ENCODE peak calls at places on chromosome 6, in eight cellular contexts. One of them, this sample, is unnamed.

GRCh38 chr6:138088307-138088744 is 18.9 kb downstream of the PERP start:
- DNase-seq in cardiac fibroblast: peak
- DNase-seq in fibroblast of villous mesenchyme: peak
- DNase-seq in GM20000: no peak
- DNase-seq in endothelial cell: no peak
- DNase-seq in AG09309: peak
- DNase-seq in left ventricle myocardium inferior: no peak
- DNase-seq in GM12878: no peak
- DNase-seq in this sample: peak

GRCh38 chr6:44431118-44431725 is 43.7 kb downstream of the CDC5L start:
- DNase-seq in cardiac fibroblast: peak
- DNase-seq in AG09309: peak
- DNase-seq in endothelial cell: peak
- DNase-seq in GM12878: peak
- DNase-seq in GM20000: peak
- DNase-seq in fibroblast of villous mesenchyme: peak
- DNase-seq in left ventricle myocardium inferior: no peak
- DNase-seq in this sample: peak

GRCh38 chr6:169274761-169275160 is 21.1 kb upstream of the THBS2 start:
- DNase-seq in GM20000: no peak
- DNase-seq in left ventricle myocardium inferior: no peak
- DNase-seq in cardiac fibroblast: peak
- DNase-seq in GM12878: no peak
- DNase-seq in endothelial cell: no peak
- DNase-seq in AG09309: no peak
- DNase-seq in fibroblast of villous mesenchyme: no peak
- DNase-seq in this sample: no peak

GRCh38 chr6:5446362-5447075 is 185.2 kb downstream of the FARS2 start:
- DNase-seq in GM12878: no peak
- DNase-seq in AG09309: no peak
- DNase-seq in endothelial cell: no peak
- DNase-seq in left ventricle myocardium inferior: no peak
- DNase-seq in cardiac fibroblast: no peak
- DNase-seq in GM20000: peak
- DNase-seq in fibroblast of villous mesenchyme: no peak
- DNase-seq in this sample: no peak

GRCh38 chr6:4224082-4224978 is 89.0 kb upstream of the ECI2 start:
- DNase-seq in GM12878: no peak
- DNase-seq in AG09309: peak
- DNase-seq in fibroblast of villous mesenchyme: peak
- DNase-seq in left ventricle myocardium inferior: no peak
- DNase-seq in endothelial cell: no peak
- DNase-seq in GM20000: no peak
- DNase-seq in cardiac fibroblast: peak
- DNase-seq in this sample: peak

GRCh38 chr6:105871542-105871941 is 214.6 kb upstream of the PRDM1 start:
- DNase-seq in endothelial cell: no peak
- DNase-seq in fibroblast of villous mesenchyme: no peak
- DNase-seq in GM12878: no peak
- DNase-seq in left ventricle myocardium inferior: no peak
- DNase-seq in cardiac fibroblast: no peak
- DNase-seq in AG09309: no peak
- DNase-seq in GM20000: no peak
- DNase-seq in this sample: no peak

GRCh38 chr6:100538086-100538485 is 73.4 kb upstream of the SIM1 start:
- DNase-seq in cardiac fibroblast: peak
- DNase-seq in GM12878: no peak
- DNase-seq in GM20000: no peak
- DNase-seq in endothelial cell: no peak
- DNase-seq in fibroblast of villous mesenchyme: peak
- DNase-seq in left ventricle myocardium inferior: no peak
- DNase-seq in AG09309: no peak
- DNase-seq in this sample: no peak

GRCh38 chr6:32529697-32530429 is at the start of gene HLA-DRB5:
- DNase-seq in left ventricle myocardium inferior: peak
- DNase-seq in GM20000: peak
- DNase-seq in GM12878: peak
- DNase-seq in AG09309: no peak
- DNase-seq in fibroblast of villous mesenchyme: no peak
- DNase-seq in cardiac fibroblast: no peak
- DNase-seq in endothelial cell: no peak
- DNase-seq in this sample: no peak

GRCh38 chr6:2948228-2949025 is 22.9 kb downstream of the SERPINB6 start:
- DNase-seq in left ventricle myocardium inferior: no peak
- DNase-seq in cardiac fibroblast: no peak
- DNase-seq in GM12878: no peak
- DNase-seq in GM20000: no peak
- DNase-seq in fibroblast of villous mesenchyme: no peak
- DNase-seq in AG09309: no peak
- DNase-seq in endothelial cell: no peak
- DNase-seq in this sample: no peak

GRCh38 chr6:78132681-78133410 is 480.0 kb downstream of the MEI4 start:
- DNase-seq in AG09309: no peak
- DNase-seq in fibroblast of villous mesenchyme: no peak
- DNase-seq in GM20000: no peak
- DNase-seq in GM12878: no peak
- DNase-seq in cardiac fibroblast: no peak
- DNase-seq in left ventricle myocardium inferior: no peak
- DNase-seq in endothelial cell: no peak
- DNase-seq in this sample: no peak

GRCh38 chr6:1946583-1946982 is 298.8 kb downstream of the GMDS start:
- DNase-seq in left ventricle myocardium inferior: no peak
- DNase-seq in cardiac fibroblast: no peak
- DNase-seq in GM12878: no peak
- DNase-seq in endothelial cell: no peak
- DNase-seq in AG09309: no peak
- DNase-seq in GM20000: no peak
- DNase-seq in fibroblast of villous mesenchyme: no peak
- DNase-seq in this sample: no peak

GRCh38 chr6:170459451-170459850 is 93.7 kb downstream of the PSMB1 start:
- DNase-seq in left ventricle myocardium inferior: no peak
- DNase-seq in fibroblast of villous mesenchyme: peak
- DNase-seq in AG09309: no peak
- DNase-seq in GM12878: peak
- DNase-seq in GM20000: peak
- DNase-seq in endothelial cell: no peak
- DNase-seq in cardiac fibroblast: peak
- DNase-seq in this sample: peak

GRCh38 chr6:8113260-8113659 is 10.9 kb upstream of the EEF1E1 start:
- DNase-seq in fibroblast of villous mesenchyme: no peak
- DNase-seq in AG09309: no peak
- DNase-seq in GM20000: no peak
- DNase-seq in endothelial cell: no peak
- DNase-seq in left ventricle myocardium inferior: no peak
- DNase-seq in GM12878: no peak
- DNase-seq in cardiac fibroblast: peak
- DNase-seq in this sample: peak

GRCh38 chr6:46926481-46926880 is 4.7 kb upstream of the ADGRF5 start:
- DNase-seq in left ventricle myocardium inferior: no peak
- DNase-seq in fibroblast of villous mesenchyme: no peak
- DNase-seq in endothelial cell: no peak
- DNase-seq in AG09309: no peak
- DNase-seq in cardiac fibroblast: peak
- DNase-seq in GM12878: no peak
- DNase-seq in GM20000: no peak
- DNase-seq in this sample: peak

GRCh38 chr6:56637640-56638039 is 5.0 kb downstream of the DST start:
- DNase-seq in AG09309: peak
- DNase-seq in left ventricle myocardium inferior: no peak
- DNase-seq in cardiac fibroblast: peak
- DNase-seq in GM20000: peak
- DNase-seq in endothelial cell: no peak
- DNase-seq in fibroblast of villous mesenchyme: peak
- DNase-seq in GM12878: peak
- DNase-seq in this sample: peak

GRCh38 chr6:155495011-155495768 is 39.6 kb upstream of the NOX3 start:
- DNase-seq in AG09309: peak
- DNase-seq in left ventricle myocardium inferior: peak
- DNase-seq in GM20000: no peak
- DNase-seq in endothelial cell: peak
- DNase-seq in fibroblast of villous mesenchyme: peak
- DNase-seq in cardiac fibroblast: peak
- DNase-seq in GM12878: no peak
- DNase-seq in this sample: peak
- TF ChIP-seq CTCF in AG09309: peak
- TF ChIP-seq CTCF in left ventricle myocardium inferior: peak
- TF ChIP-seq CTCF in GM20000: no peak
- TF ChIP-seq CTCF in endothelial cell: no peak
- TF ChIP-seq CTCF in fibroblast of villous mesenchyme: peak
- TF ChIP-seq CTCF in cardiac fibroblast: peak
- TF ChIP-seq CTCF in GM12878: peak
- TF ChIP-seq CTCF in this sample: peak

GRCh38 chr6:161748535-161749386 is 474.9 kb upstream of the AGPAT4 start:
- DNase-seq in fibroblast of villous mesenchyme: no peak
- DNase-seq in endothelial cell: peak
- DNase-seq in left ventricle myocardium inferior: peak
- DNase-seq in AG09309: no peak
- DNase-seq in GM12878: no peak
- DNase-seq in GM20000: peak
- DNase-seq in cardiac fibroblast: peak
- DNase-seq in this sample: no peak
- TF ChIP-seq CTCF in fibroblast of villous mesenchyme: peak
- TF ChIP-seq CTCF in endothelial cell: peak
- TF ChIP-seq CTCF in left ventricle myocardium inferior: peak
- TF ChIP-seq CTCF in AG09309: peak
- TF ChIP-seq CTCF in GM12878: peak
- TF ChIP-seq CTCF in GM20000: no peak
- TF ChIP-seq CTCF in cardiac fibroblast: peak
- TF ChIP-seq CTCF in this sample: peak

GRCh38 chr6:125985522-125985921 is 818 bp upstream of the TRMT11 start:
- DNase-seq in left ventricle myocardium inferior: no peak
- DNase-seq in AG09309: no peak
- DNase-seq in GM20000: no peak
- DNase-seq in cardiac fibroblast: no peak
- DNase-seq in endothelial cell: no peak
- DNase-seq in GM12878: no peak
- DNase-seq in fibroblast of villous mesenchyme: no peak
- DNase-seq in this sample: no peak
- TF ChIP-seq CTCF in left ventricle myocardium inferior: no peak
- TF ChIP-seq CTCF in AG09309: no peak
- TF ChIP-seq CTCF in GM20000: no peak
- TF ChIP-seq CTCF in cardiac fibroblast: no peak
- TF ChIP-seq CTCF in endothelial cell: no peak
- TF ChIP-seq CTCF in GM12878: no peak
- TF ChIP-seq CTCF in fibroblast of villous mesenchyme: no peak
- TF ChIP-seq CTCF in this sample: no peak

GRCh38 chr6:43355862-43356590 is 13.4 kb downstream of the ZNF318 start:
- DNase-seq in fibroblast of villous mesenchyme: no peak
- DNase-seq in cardiac fibroblast: peak
- DNase-seq in GM12878: no peak
- DNase-seq in GM20000: peak
- DNase-seq in left ventricle myocardium inferior: no peak
- DNase-seq in endothelial cell: no peak
- DNase-seq in AG09309: no peak
- DNase-seq in this sample: peak
- TF ChIP-seq CTCF in fibroblast of villous mesenchyme: peak
- TF ChIP-seq CTCF in cardiac fibroblast: peak
- TF ChIP-seq CTCF in GM12878: peak
- TF ChIP-seq CTCF in GM20000: peak
- TF ChIP-seq CTCF in left ventricle myocardium inferior: peak
- TF ChIP-seq CTCF in endothelial cell: no peak
- TF ChIP-seq CTCF in AG09309: peak
- TF ChIP-seq CTCF in this sample: peak

GRCh38 chr6:157763129-157763893 is 59.7 kb upstream of the SNX9 start:
- DNase-seq in endothelial cell: no peak
- DNase-seq in AG09309: no peak
- DNase-seq in left ventricle myocardium inferior: no peak
- DNase-seq in cardiac fibroblast: peak
- DNase-seq in GM20000: no peak
- DNase-seq in fibroblast of villous mesenchyme: peak
- DNase-seq in GM12878: no peak
- DNase-seq in this sample: peak

GRCh38 chr6:157761926-157762325 is 61.1 kb upstream of the SNX9 start:
- DNase-seq in left ventricle myocardium inferior: no peak
- DNase-seq in fibroblast of villous mesenchyme: no peak
- DNase-seq in GM20000: no peak
- DNase-seq in cardiac fibroblast: no peak
- DNase-seq in AG09309: no peak
- DNase-seq in endothelial cell: no peak
- DNase-seq in GM12878: no peak
- DNase-seq in this sample: no peak

GRCh38 chr6:157761331-157761921 is 61.6 kb upstream of the SNX9 start:
- DNase-seq in AG09309: no peak
- DNase-seq in endothelial cell: no peak
- DNase-seq in fibroblast of villous mesenchyme: peak
- DNase-seq in GM20000: peak
- DNase-seq in cardiac fibroblast: peak
- DNase-seq in left ventricle myocardium inferior: no peak
- DNase-seq in GM12878: peak
- DNase-seq in this sample: peak

GRCh38 chr6:157763894-157764345 is 59.1 kb upstream of the SNX9 start:
- DNase-seq in cardiac fibroblast: no peak
- DNase-seq in left ventricle myocardium inferior: no peak
- DNase-seq in GM20000: no peak
- DNase-seq in AG09309: no peak
- DNase-seq in fibroblast of villous mesenchyme: no peak
- DNase-seq in GM12878: peak
- DNase-seq in endothelial cell: no peak
- DNase-seq in this sample: no peak

GRCh38 chr6:157762636-157763035 is 60.4 kb upstream of the SNX9 start:
- DNase-seq in fibroblast of villous mesenchyme: peak
- DNase-seq in left ventricle myocardium inferior: no peak
- DNase-seq in AG09309: no peak
- DNase-seq in GM20000: no peak
- DNase-seq in cardiac fibroblast: no peak
- DNase-seq in endothelial cell: no peak
- DNase-seq in GM12878: no peak
- DNase-seq in this sample: no peak
- TF ChIP-seq CTCF in fibroblast of villous mesenchyme: peak
- TF ChIP-seq CTCF in left ventricle myocardium inferior: no peak
- TF ChIP-seq CTCF in AG09309: peak
- TF ChIP-seq CTCF in GM20000: no peak
- TF ChIP-seq CTCF in cardiac fibroblast: peak
- TF ChIP-seq CTCF in endothelial cell: no peak
- TF ChIP-seq CTCF in GM12878: no peak
- TF ChIP-seq CTCF in this sample: peak

GRCh38 chr6:10756085-10756484 is 8.5 kb downstream of the TMEM14B start:
- DNase-seq in GM20000: no peak
- DNase-seq in AG09309: no peak
- DNase-seq in fibroblast of villous mesenchyme: no peak
- DNase-seq in left ventricle myocardium inferior: no peak
- DNase-seq in cardiac fibroblast: no peak
- DNase-seq in endothelial cell: no peak
- DNase-seq in GM12878: no peak
- DNase-seq in this sample: no peak

GRCh38 chr6:10759884-10760329 is 12.3 kb downstream of the TMEM14B start:
- DNase-seq in left ventricle myocardium inferior: no peak
- DNase-seq in fibroblast of villous mesenchyme: peak
- DNase-seq in endothelial cell: no peak
- DNase-seq in cardiac fibroblast: peak
- DNase-seq in GM20000: no peak
- DNase-seq in GM12878: no peak
- DNase-seq in AG09309: no peak
- DNase-seq in this sample: peak

GRCh38 chr6:10763006-10763405 is 15.4 kb downstream of the TMEM14B start:
- DNase-seq in endothelial cell: no peak
- DNase-seq in GM20000: no peak
- DNase-seq in GM12878: no peak
- DNase-seq in left ventricle myocardium inferior: no peak
- DNase-seq in cardiac fibroblast: peak
- DNase-seq in AG09309: no peak
- DNase-seq in fibroblast of villous mesenchyme: peak
- DNase-seq in this sample: no peak

GRCh38 chr6:10759312-10759839 is 11.8 kb downstream of the TMEM14B start:
- DNase-seq in cardiac fibroblast: peak
- DNase-seq in GM20000: peak
- DNase-seq in GM12878: no peak
- DNase-seq in fibroblast of villous mesenchyme: peak
- DNase-seq in left ventricle myocardium inferior: no peak
- DNase-seq in AG09309: peak
- DNase-seq in endothelial cell: no peak
- DNase-seq in this sample: peak
- TF ChIP-seq CTCF in cardiac fibroblast: peak
- TF ChIP-seq CTCF in GM20000: peak
- TF ChIP-seq CTCF in GM12878: peak
- TF ChIP-seq CTCF in fibroblast of villous mesenchyme: peak
- TF ChIP-seq CTCF in left ventricle myocardium inferior: peak
- TF ChIP-seq CTCF in AG09309: peak
- TF ChIP-seq CTCF in endothelial cell: peak
- TF ChIP-seq CTCF in this sample: peak

This sample was measured in HFFc6.